ENCODE peak calls at places on chromosomes 16 and 17, in ten cellular contexts. U, M, B, H, S, W, G, L, A and V are unnamed samples.

GRCh38 chr16:2529061-2529931 is 1.9 kb downstream of the CEMP1 start:
- DNase-seq in H (no peak), W (peak; percentile 61), A (peak; percentile 29), G (no peak), L (no peak), B (no peak), M (no peak), U (no peak), S (no peak), V (no peak)

GRCh38 chr16:6570520-6570919 is 762.1 kb upstream of the RBFOX1 start:
- DNase-seq in B (no peak), L (no peak), W (no peak), A (no peak), S (no peak), G (no peak), H (no peak), U (no peak), M (no peak), V (no peak)

GRCh38 chr16:4053663-4054479 is 62.4 kb downstream of the ADCY9 start:
- DNase-seq in A (no peak), S (no peak), U (no peak), G (peak; percentile 46), B (peak; percentile 95), H (no peak), W (no peak), L (peak; percentile 79), M (peak; percentile 71), V (no peak)

GRCh38 chr17:58332720-58333395 is 4.3 kb upstream of the TSPOAP1 start:
- DNase-seq in M (no peak), A (no peak), B (no peak), S (no peak), G (no peak), L (no peak), U (no peak), H (no peak), W (no peak), V (no peak)

GRCh38 chr16:24717411-24717810 is 12.0 kb upstream of the TNRC6A start:
- DNase-seq in M (no peak), L (no peak), H (no peak), A (no peak), W (no peak), G (no peak), B (no peak), U (no peak), S (no peak), V (no peak)

GRCh38 chr17:77376795-77377751 is 236.3 kb downstream of the SEC14L1 start:
- DNase-seq in A (no peak), M (peak; percentile 84), W (no peak), S (no peak), H (no peak), L (no peak), G (peak; percentile 50), B (no peak), U (no peak), V (no peak)

GRCh38 chr17:47844230-47844629 is 3.2 kb upstream of the SCRN2 start:
- DNase-seq in A (no peak), M (no peak), S (no peak), H (no peak), U (no peak), B (no peak), L (no peak), G (no peak), W (no peak), V (no peak)

GRCh38 chr17:30426292-30426691 is 47.6 kb downstream of the CPD start:
- DNase-seq in M (no peak), S (no peak), L (no peak), G (no peak), U (no peak), W (no peak), A (no peak), H (no peak), B (no peak), V (no peak)

GRCh38 chr16:11004351-11004750 is 60.0 kb downstream of the CLEC16A start:
- DNase-seq in B (no peak), S (no peak), A (no peak), M (no peak), U (no peak), L (no peak), W (no peak), G (no peak), H (no peak), V (no peak)

GRCh38 chr16:70706948-70707465 is 21.2 kb upstream of the MTSS2 start:
- DNase-seq in S (no peak), H (no peak), U (no peak), B (peak; percentile 96), A (peak; percentile 1), G (no peak), L (no peak), W (no peak), M (no peak), V (no peak)

GRCh38 chr16:8258523-8258922 is 331.8 kb downstream of the TMEM114 start:
- DNase-seq in S (no peak), A (no peak), L (no peak), M (no peak), B (no peak), G (no peak), U (no peak), H (no peak), W (no peak), V (no peak)

GRCh38 chr17:50272711-50273653 is 1.3 kb upstream of the TMEM92 start:
- DNase-seq in A (peak; percentile 46), M (peak; percentile 71), W (peak; percentile 50), S (peak; percentile 26), U (peak; percentile 37), G (peak; percentile 12), B (no peak), H (peak; percentile 47), L (peak; percentile 37), V (peak; percentile 29)

GRCh38 chr17:72393553-72393952 is 272.7 kb downstream of the SOX9 start:
- DNase-seq in W (peak; percentile 81), S (no peak), L (no peak), A (no peak), B (no peak), H (no peak), G (no peak), U (no peak), M (no peak), V (no peak)

GRCh38 chr16:10611825-10612342 is 31.5 kb upstream of the EMP2 start:
- DNase-seq in L (no peak), M (peak; percentile 80), G (no peak), U (no peak), A (no peak), B (no peak), W (no peak), H (no peak), S (no peak), V (no peak)

GRCh38 chr16:19929062-19929511 is 44.4 kb upstream of the GPRC5B start:
- DNase-seq in S (no peak), U (no peak), A (no peak), B (no peak), L (no peak), M (no peak), G (no peak), W (no peak), H (no peak), V (no peak)

GRCh38 chr17:3003401-3004149 is 59.8 kb downstream of the OR1D5 start:
- DNase-seq in U (no peak), L (no peak), A (no peak), B (no peak), M (no peak), H (no peak), S (no peak), G (no peak), W (no peak), V (no peak)

GRCh38 chr16:23356941-23357340 is 54.8 kb downstream of the SCNN1B start:
- DNase-seq in L (no peak), B (no peak), W (no peak), U (no peak), G (no peak), M (no peak), H (no peak), A (no peak), S (no peak), V (no peak)

GRCh38 chr17:57589151-57590034 is 155.7 kb downstream of the CCDC182 start:
- DNase-seq in L (no peak), H (no peak), G (no peak), W (no peak), S (no peak), A (no peak), U (no peak), M (no peak), B (no peak), V (no peak)

GRCh38 chr17:28579526-28579925 is 2.8 kb upstream of the ALDOC start:
- DNase-seq in A (no peak), U (no peak), S (no peak), H (no peak), G (no peak), L (no peak), M (no peak), B (no peak), W (no peak), V (no peak)

GRCh38 chr16:86016201-86016965 is 117.4 kb downstream of the IRF8 start:
- DNase-seq in B (peak; percentile 39), S (no peak), M (peak; percentile 88), H (no peak), U (peak; percentile 35), W (peak; percentile 23), G (no peak), A (peak; percentile 25), L (peak; percentile 29), V (peak; percentile 42)

GRCh38 chr17:40452921-40453378 is 9.7 kb downstream of the IGFBP4 start:
- DNase-seq in A (no peak), B (no peak), L (no peak), H (no peak), G (no peak), U (no peak), S (no peak), W (no peak), M (no peak), V (no peak)

GRCh38 chr17:31269597-31269996 is 27.4 kb downstream of the OMG start:
- DNase-seq in W (peak; percentile 58), U (no peak), G (no peak), M (peak; percentile 54), L (peak; percentile 12), A (no peak), H (no peak), S (no peak), B (peak; percentile 97), V (no peak)

GRCh38 chr16:74275031-74275636 is 21.5 kb upstream of the PSMD7 start:
- DNase-seq in B (no peak), H (no peak), L (peak; percentile 18), A (no peak), W (no peak), M (peak; percentile 32), G (no peak), S (no peak), U (no peak), V (no peak)

GRCh38 chr17:1484586-1485310 is 7.7 kb downstream of the MYO1C start:
- DNase-seq in G (peak; percentile 32), A (peak; percentile 70), M (peak; percentile 66), S (peak; percentile 48), U (peak; percentile 58), W (no peak), B (no peak), H (peak; percentile 33), L (peak; percentile 69), V (peak; percentile 48)

GRCh38 chr16:11370084-11370931 is 25.0 kb downstream of the RMI2 start:
- DNase-seq in G (no peak), B (no peak), M (no peak), U (no peak), W (no peak), S (no peak), L (no peak), H (no peak), A (peak; percentile 39), V (no peak)